ENCODE peak calls at places on chromosomes 4 and X, in seven cellular contexts. C is body of pancreas, G is foreskin fibroblast, O is RWPE1, M is B cell, L is GM13976, F is fibroblast of villous mesenchyme. D is an unnamed sample.

GRCh38 chrX:151712253-151712652 is 3.6 kb upstream of the FATE1 start:
- DNase-seq in F (no peak), L (no peak), O (no peak), G (no peak), C (no peak), M (no peak), D (no peak)

GRCh38 chrX:132071260-132071659 is 48.2 kb downstream of the STK26 start:
- DNase-seq in F (peak; percentile 27), C (no peak), O (peak; percentile 6), M (no peak), L (no peak), G (no peak), D (no peak)

GRCh38 chr4:107130157-107130556 is 94.0 kb upstream of the DKK2 start:
- DNase-seq in C (no peak), L (no peak), G (peak; percentile 20), F (no peak), O (no peak), M (no peak), D (no peak)

GRCh38 chrX:108165349-108166111 is 74.0 kb downstream of the ATG4A start:
- DNase-seq in G (peak; percentile 33), M (no peak), C (peak; percentile 24), F (peak; percentile 44), L (peak; percentile 32), O (peak; percentile 2), D (no peak)

GRCh38 chr4:124191329-124191728 is 521.2 kb downstream of the ANKRD50 start:
- DNase-seq in M (no peak), G (no peak), C (no peak), L (no peak), F (no peak), O (no peak), D (no peak)

GRCh38 chr4:37780444-37781133 is 45.9 kb upstream of the PGM2 start:
- DNase-seq in F (peak; percentile 9), M (peak; percentile 42), L (peak; percentile 26), C (no peak), O (no peak), G (no peak), D (no peak)

GRCh38 chr4:123352240-123352945 is 44.2 kb upstream of the SPRY1 start:
- DNase-seq in O (peak; percentile 75), C (peak; percentile 34), F (peak; percentile 40), L (no peak), G (no peak), M (no peak), D (no peak)

GRCh38 chr4:41024556-41025491 is 189.5 kb downstream of the APBB2 start:
- DNase-seq in G (no peak), L (no peak), F (peak; percentile 41), M (no peak), O (no peak), C (no peak), D (no peak)

DNA sequence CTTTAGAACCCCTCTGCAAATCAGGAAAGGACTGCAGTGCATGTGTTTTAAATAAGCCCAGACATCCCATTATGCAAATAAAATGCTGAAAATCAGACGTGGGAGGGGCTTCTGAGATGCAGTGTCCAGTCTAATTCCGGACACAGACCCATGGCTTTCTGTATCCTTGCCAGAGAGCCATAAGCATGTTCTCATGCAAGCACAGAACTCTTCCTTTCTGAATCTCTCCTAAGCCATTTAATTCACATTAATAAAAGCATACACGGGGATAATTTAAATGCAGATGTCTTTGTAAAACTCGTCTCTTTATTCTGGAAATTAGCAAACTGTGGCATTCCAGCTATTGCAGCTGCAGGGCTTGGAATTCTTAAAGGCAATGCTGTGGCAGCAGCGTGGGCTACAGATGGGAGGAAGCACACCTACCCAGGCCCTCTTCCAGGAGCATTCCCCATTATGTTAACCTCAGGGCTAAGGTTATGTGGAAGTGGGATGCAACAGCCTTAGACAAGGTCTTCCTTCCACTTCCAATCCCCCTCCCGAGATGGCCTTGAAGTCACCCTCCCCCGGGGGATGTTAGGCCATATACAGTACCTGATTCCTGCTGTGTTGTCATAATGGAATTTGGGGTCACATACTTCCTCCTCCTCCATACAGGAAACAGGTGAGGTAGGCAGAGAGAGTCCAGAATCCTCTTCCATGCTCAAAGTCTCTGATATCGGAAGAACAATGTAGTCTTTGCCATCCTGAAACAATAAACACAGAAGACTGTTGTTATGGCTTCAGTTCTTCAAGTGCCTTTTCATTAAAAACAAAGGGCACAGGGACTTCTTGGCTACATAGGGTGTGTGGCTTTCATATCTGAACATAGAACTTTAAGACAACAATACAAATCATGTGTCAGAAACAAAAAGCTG is 38.1 kb downstream of the KDR start:
- DNase-seq in L (no peak), C (no peak), M (no peak), F (no peak), G (no peak), O (no peak), D (no peak)
- TF ChIP-seq CTCF in L (no peak), C (no peak), M (no peak), F (no peak), G (no peak), O (no peak), D (no peak)

GRCh38 chrX:155216940-155217450 is 735 bp downstream of the VBP1 start:
- DNase-seq in F (no peak), O (no peak), C (no peak), M (no peak), G (no peak), L (no peak), D (no peak)
- TF ChIP-seq CTCF in F (no peak), O (no peak), C (peak; percentile 0), M (no peak), G (no peak), L (no peak), D (peak; percentile 24)

GRCh38 chrX:83004012-83004411 is 504.1 kb upstream of the POU3F4 start:
- DNase-seq in G (no peak), C (no peak), L (no peak), O (no peak), F (no peak), M (no peak), D (no peak)

DNA sequence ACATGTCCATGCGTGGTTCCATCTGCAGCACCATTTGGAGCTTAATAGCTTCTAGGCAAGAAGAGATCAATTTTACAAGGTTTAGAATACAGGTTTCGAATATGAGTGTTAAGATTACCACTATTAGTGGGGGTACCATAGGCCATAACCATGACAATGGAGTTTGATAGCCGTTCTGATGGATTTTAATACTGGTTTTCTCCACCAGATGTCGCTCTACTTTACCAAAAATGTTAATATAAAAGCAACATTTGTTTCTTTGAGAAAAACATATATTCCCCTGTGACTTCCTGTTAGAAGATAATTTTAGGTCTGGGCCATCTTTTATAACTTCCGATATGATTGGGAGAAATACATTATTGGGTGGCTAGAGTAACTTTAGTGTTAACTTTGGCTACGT is 499.7 kb upstream of the POU3F4 start:
- DNase-seq in L (no peak), G (no peak), M (no peak), C (no peak), F (no peak), O (no peak), D (no peak)
- TF ChIP-seq CTCF in L (peak; percentile 36), G (no peak), M (peak; percentile 44), C (peak; percentile 12), F (peak; percentile 18), O (peak; percentile 16), D (no peak)

GRCh38 chr4:129092636-129093172 is 635 bp downstream of the SCLT1 start:
- DNase-seq in M (no peak), O (no peak), G (peak; percentile 7), F (peak; percentile 40), L (no peak), C (no peak), D (no peak)
- TF ChIP-seq CTCF in M (no peak), O (no peak), G (no peak), F (no peak), L (no peak), C (no peak), D (no peak)

GRCh38 chr4:26406346-26406975 is 83.8 kb downstream of the CCKAR start:
- DNase-seq in M (no peak), O (no peak), C (no peak), G (peak; percentile 16), F (peak; percentile 34), L (no peak), D (no peak)

GRCh38 chr4:26400140-26400539 is 79.3 kb downstream of the RBPJ start:
- DNase-seq in C (no peak), M (no peak), L (no peak), O (no peak), F (no peak), G (no peak), D (no peak)

GRCh38 chr4:26407466-26407865 is 82.8 kb downstream of the CCKAR start:
- DNase-seq in M (no peak), C (no peak), L (no peak), G (no peak), F (no peak), O (no peak), D (no peak)

GRCh38 chr4:26402458-26402857 is 81.6 kb downstream of the RBPJ start:
- DNase-seq in L (no peak), F (no peak), G (no peak), M (no peak), C (no peak), O (no peak), D (no peak)

GRCh38 chr4:26404597-26405323 is 83.9 kb downstream of the RBPJ start:
- DNase-seq in M (no peak), O (no peak), C (no peak), F (no peak), L (no peak), G (no peak), D (no peak)
- TF ChIP-seq CTCF in M (no peak), O (no peak), C (no peak), F (no peak), L (no peak), G (no peak), D (no peak)

DNA sequence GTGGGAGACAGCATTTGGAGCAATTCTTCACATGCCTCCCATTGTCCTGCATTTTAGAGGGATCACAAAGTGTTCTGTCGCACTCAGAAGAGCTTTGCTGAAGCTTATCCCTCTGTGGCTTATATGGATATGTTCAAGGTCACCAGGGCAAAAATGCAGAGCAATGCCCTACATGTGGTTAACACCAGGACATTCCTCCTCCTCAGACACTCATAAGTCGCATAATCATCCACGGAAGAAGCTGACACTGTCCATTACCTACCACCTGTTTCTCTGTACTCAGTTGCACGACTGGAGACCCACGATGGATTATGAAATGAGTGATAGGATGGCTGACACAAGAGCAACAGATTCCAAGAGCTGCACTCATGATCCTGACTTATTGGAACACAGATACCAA is 68.7 kb upstream of the PRDX4 start:
- DNase-seq in C (no peak), G (no peak), M (no peak), F (no peak), O (no peak), L (no peak), D (no peak)
- TF ChIP-seq CTCF in C (no peak), G (no peak), M (no peak), F (no peak), O (no peak), L (no peak), D (no peak)

GRCh38 chr4:87067120-87067885 is 132.5 kb downstream of the AFF1 start:
- DNase-seq in C (no peak), L (no peak), M (no peak), G (peak; percentile 28), O (no peak), F (no peak), D (no peak)

GRCh38 chr4:87068591-87069021 is 133.8 kb downstream of the AFF1 start:
- DNase-seq in G (no peak), F (no peak), O (no peak), L (no peak), C (peak; percentile 37), M (no peak), D (no peak)

GRCh38 chr4:87066403-87067119 is 131.8 kb downstream of the AFF1 start:
- DNase-seq in M (no peak), C (no peak), L (no peak), O (no peak), F (no peak), G (no peak), D (no peak)

GRCh38 chr4:87071401-87071800 is 136.6 kb downstream of the AFF1 start:
- DNase-seq in G (no peak), O (no peak), F (no peak), C (peak; percentile 63), M (no peak), L (no peak), D (no peak)

GRCh38 chr4:87069037-87069742 is 134.4 kb downstream of the AFF1 start:
- DNase-seq in F (no peak), C (no peak), O (no peak), G (no peak), L (no peak), M (no peak), D (no peak)
- TF ChIP-seq CTCF in F (no peak), C (no peak), O (no peak), G (no peak), L (no peak), M (no peak), D (no peak)